ENCODE peak calls at places on chromosomes 3 and 15, in six cellular contexts. F, Y, T, Q, P and V are unnamed samples.

GRCh38 chr3:167657684-167658225 is 4.0 kb upstream of the WDR49 start:
- DNase-seq in F (no peak), Y (no peak), T (no peak), Q (no peak), P (no peak), V (no peak)

GRCh38 chr3:126888186-126888760 is 94.6 kb upstream of the PLXNA1 start:
- DNase-seq in F (no peak), Y (no peak), T (no peak), Q (no peak), P (no peak), V (no peak)

GRCh38 chr15:69906256-69907185 is 191.2 kb downstream of the TLE3 start:
- DNase-seq in F (no peak), Y (no peak), T (no peak), Q (no peak), P (no peak), V (no peak)

GRCh38 chr3:101623656-101624055 is 49.7 kb downstream of the PCNP start:
- DNase-seq in F (no peak), Y (no peak), T (no peak), Q (no peak), P (no peak), V (no peak)

GRCh38 chr3:11285471-11285870 is 13.3 kb downstream of the ATG7 start:
- DNase-seq in F (no peak), Y (no peak), T (peak), Q (no peak), P (no peak), V (no peak)

GRCh38 chr3:17747184-17747889 is 4.9 kb upstream of the TBC1D5 start:
- DNase-seq in F (no peak), Y (no peak), T (no peak), Q (peak), P (no peak), V (no peak)

GRCh38 chr15:87207945-87208580 is 1048.5 kb downstream of the NTRK3 start:
- DNase-seq in F (no peak), Y (peak), T (no peak), Q (no peak), P (no peak), V (no peak)

GRCh38 chr3:132268956-132269355 is 48.3 kb upstream of the ACP3 start:
- DNase-seq in F (no peak), Y (no peak), T (peak), Q (no peak), P (no peak), V (no peak)

GRCh38 chr15:85704720-85705119 is 90.0 kb downstream of the KLHL25 start:
- DNase-seq in F (no peak), Y (no peak), T (peak), Q (no peak), P (no peak), V (no peak)

GRCh38 chr3:117477214-117477755 is 767.7 kb downstream of the TUSC7 start:
- DNase-seq in F (no peak), Y (no peak), T (no peak), Q (no peak), P (no peak), V (no peak)

GRCh38 chr15:74631935-74632560 is 16.4 kb downstream of the CLK3 start:
- DNase-seq in F (no peak), Y (no peak), T (peak), Q (no peak), P (peak), V (peak)

GRCh38 chr15:73959012-73959581 is 32.8 kb downstream of the LOXL1 start:
- DNase-seq in F (no peak), Y (no peak), T (no peak), Q (no peak), P (no peak), V (no peak)

GRCh38 chr15:43187544-43188155 is 2.4 kb downstream of the CCNDBP1 start:
- DNase-seq in F (no peak), Y (no peak), T (peak), Q (no peak), P (no peak), V (no peak)

GRCh38 chr15:76987276-76987675 is 7.7 kb upstream of the PSTPIP1 start:
- DNase-seq in F (no peak), Y (no peak), T (no peak), Q (no peak), P (no peak), V (no peak)

GRCh38 chr3:142459929-142460328 is 12.1 kb upstream of the XRN1 start:
- DNase-seq in F (no peak), Y (no peak), T (peak), Q (no peak), P (no peak), V (no peak)

GRCh38 chr15:65583701-65584100 is 27.2 kb downstream of the INTS14 start:
- DNase-seq in F (no peak), Y (no peak), T (peak), Q (peak), P (no peak), V (peak)

GRCh38 chr3:160133757-160134156 is 91.5 kb upstream of the C3orf80 start:
- DNase-seq in F (peak), Y (no peak), T (no peak), Q (no peak), P (no peak), V (peak)

GRCh38 chr3:183375787-183376186 is 52.6 kb downstream of the MCF2L2 start:
- DNase-seq in F (peak), Y (no peak), T (no peak), Q (no peak), P (no peak), V (no peak)

GRCh38 chr15:79609501-79609900 is 177.4 kb downstream of the MINAR1 start:
- DNase-seq in F (no peak), Y (peak), T (no peak), Q (no peak), P (no peak), V (no peak)

GRCh38 chr3:30355622-30356021 is 250.8 kb upstream of the TGFBR2 start:
- DNase-seq in F (peak), Y (no peak), T (no peak), Q (no peak), P (no peak), V (no peak)

GRCh38 chr3:129929383-129929782 is 35.9 kb upstream of the TMCC1 start:
- DNase-seq in F (no peak), Y (no peak), T (no peak), Q (no peak), P (no peak), V (no peak)

GRCh38 chr3:187669675-187670504 is at the start of gene SST:
- DNase-seq in F (no peak), Y (peak), T (peak), Q (no peak), P (peak), V (peak)

GRCh38 chr15:67501177-67501835 is 19.6 kb upstream of the C15orf61 start:
- DNase-seq in F (no peak), Y (no peak), T (peak), Q (no peak), P (no peak), V (no peak)

GRCh38 chr3:64852738-64853137 is 164.9 kb upstream of the ADAMTS9 start:
- DNase-seq in F (no peak), Y (no peak), T (no peak), Q (no peak), P (no peak), V (no peak)

GRCh38 chr3:50166309-50167019 is 11.3 kb downstream of the SEMA3F start:
- DNase-seq in F (no peak), Y (no peak), T (no peak), Q (no peak), P (no peak), V (no peak)

GRCh38 chr3:24773798-24774197 is 279.1 kb upstream of the THRB start:
- DNase-seq in F (peak), Y (no peak), T (peak), Q (peak), P (peak), V (peak)

GRCh38 chr15:41821831-41822230 is 6.1 kb upstream of the JMJD7 start:
- DNase-seq in F (no peak), Y (no peak), T (no peak), Q (no peak), P (no peak), V (no peak)

GRCh38 chr3:30453364-30454039 is 152.9 kb upstream of the TGFBR2 start:
- DNase-seq in F (no peak), Y (no peak), T (peak), Q (no peak), P (no peak), V (peak)

GRCh38 chr3:183857863-183858262 is 26.8 kb downstream of the PARL start:
- DNase-seq in F (no peak), Y (no peak), T (peak), Q (no peak), P (no peak), V (no peak)

GRCh38 chr3:164741869-164742268 is 336.4 kb downstream of the SI start:
- DNase-seq in F (no peak), Y (no peak), T (no peak), Q (no peak), P (no peak), V (no peak)

DNA sequence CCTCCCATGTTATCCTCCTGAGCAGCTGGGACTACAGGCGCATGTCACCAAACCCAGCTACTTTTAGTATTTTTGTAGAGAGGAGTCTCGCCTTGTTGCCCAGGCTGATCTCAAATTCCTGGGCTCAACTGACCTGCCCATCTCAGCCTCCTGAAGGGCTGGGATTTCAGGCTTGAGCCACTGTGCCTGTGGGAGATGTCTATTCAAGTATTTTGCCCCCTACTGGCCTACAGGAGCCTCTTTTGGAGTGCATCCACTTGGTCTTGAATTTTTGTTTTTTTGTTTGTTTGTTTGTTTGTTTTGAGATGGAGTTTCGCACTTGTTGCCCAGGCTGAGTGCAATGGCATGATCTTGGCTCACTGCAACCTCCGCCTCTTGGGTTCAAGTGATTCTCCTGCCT is 3.2 kb upstream of the DHX30 start:
- DNase-seq in F (no peak), Y (no peak), T (no peak), Q (no peak), P (no peak), V (no peak)
- TF ChIP-seq CTCF in F (peak), Y (no peak), T (peak), Q (peak), P (no peak), V (peak)

GRCh38 chr15:62392411-62392810 is 227.3 kb upstream of the C2CD4B start:
- DNase-seq in F (no peak), Y (no peak), T (peak), Q (no peak), P (peak), V (peak)

GRCh38 chr15:62390793-62391543 is 225.9 kb upstream of the C2CD4B start:
- DNase-seq in F (no peak), Y (no peak), T (peak), Q (no peak), P (peak), V (peak)

GRCh38 chr15:62389887-62390792 is 225.1 kb upstream of the C2CD4B start:
- DNase-seq in F (peak), Y (no peak), T (peak), Q (no peak), P (peak), V (peak)

GRCh38 chr15:62393196-62393595 is 228.1 kb upstream of the C2CD4B start:
- DNase-seq in F (no peak), Y (no peak), T (no peak), Q (no peak), P (no peak), V (no peak)

DNA sequence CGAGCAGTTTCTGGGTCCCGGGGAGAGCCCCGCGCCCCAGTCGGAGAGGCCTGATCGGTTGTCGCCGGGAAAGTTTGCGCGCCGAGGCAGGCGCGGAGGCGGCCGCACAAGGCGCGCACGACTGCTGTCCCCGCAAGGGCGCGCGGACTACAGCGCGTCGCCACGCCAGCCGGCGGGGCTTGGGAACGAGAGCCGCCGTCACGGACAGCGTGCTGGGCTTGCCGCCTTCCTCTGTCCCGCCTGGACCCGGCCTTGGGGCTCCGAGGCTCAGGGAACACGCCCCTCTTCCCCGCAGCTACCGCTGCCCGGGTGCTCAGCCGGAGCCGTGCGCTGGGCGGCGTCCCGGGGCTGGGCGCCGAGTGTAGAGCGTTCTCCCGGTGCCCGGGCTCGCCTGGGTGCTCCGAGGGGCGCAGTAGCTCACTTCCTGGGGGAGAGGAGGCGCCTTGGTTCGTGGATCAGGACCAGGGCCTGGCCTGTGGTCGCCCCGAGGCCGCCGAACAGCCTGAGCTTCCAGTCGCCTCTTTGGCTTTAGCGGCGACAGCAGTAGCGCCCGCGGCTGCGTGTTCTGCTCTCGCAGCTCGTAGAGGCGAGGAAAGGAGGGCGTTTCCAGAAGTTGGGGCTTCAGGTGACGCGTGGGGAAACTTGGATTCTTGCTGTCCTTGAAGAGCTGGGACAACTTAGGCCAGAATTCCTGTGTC is 226.6 kb upstream of the C2CD4B start:
- DNase-seq in F (no peak), Y (no peak), T (peak), Q (no peak), P (peak), V (peak)
- TF ChIP-seq CTCF in F (no peak), Y (no peak), T (no peak), Q (no peak), P (peak), V (peak)

GRCh38 chr3:169911272-169911671 is at the start of gene SAMD7:
- DNase-seq in F (no peak), Y (no peak), T (no peak), Q (no peak), P (no peak), V (no peak)
- TF ChIP-seq CTCF in F (no peak), Y (no peak), T (no peak), Q (no peak), P (no peak), V (no peak)

GRCh38 chr3:150238043-150238802 is 169.9 kb upstream of the TSC22D2 start:
- DNase-seq in F (no peak), Y (no peak), T (no peak), Q (no peak), P (no peak), V (no peak)

GRCh38 chr3:150237490-150237889 is 170.6 kb upstream of the TSC22D2 start:
- DNase-seq in F (no peak), Y (no peak), T (peak), Q (no peak), P (no peak), V (no peak)

GRCh38 chr3:150239764-150240163 is 168.3 kb upstream of the TSC22D2 start:
- DNase-seq in F (no peak), Y (no peak), T (no peak), Q (no peak), P (no peak), V (no peak)

GRCh38 chr3:150240891-150241290 is 167.2 kb upstream of the TSC22D2 start:
- DNase-seq in F (no peak), Y (no peak), T (no peak), Q (no peak), P (no peak), V (no peak)

GRCh38 chr3:150238995-150239612 is 169.0 kb upstream of the TSC22D2 start:
- DNase-seq in F (no peak), Y (no peak), T (no peak), Q (no peak), P (no peak), V (no peak)
- TF ChIP-seq CTCF in F (no peak), Y (peak), T (peak), Q (peak), P (peak), V (peak)

GRCh38 chr15:46312133-46312740 is 677.4 kb downstream of the SQOR start:
- DNase-seq in F (peak), Y (no peak), T (peak), Q (peak), P (peak), V (peak)

GRCh38 chr15:46315540-46315939 is 680.7 kb downstream of the SQOR start:
- DNase-seq in F (no peak), Y (no peak), T (no peak), Q (no peak), P (no peak), V (no peak)

GRCh38 chr15:46304320-46304719 is 669.5 kb downstream of the SQOR start:
- DNase-seq in F (peak), Y (no peak), T (no peak), Q (no peak), P (no peak), V (peak)

DNA sequence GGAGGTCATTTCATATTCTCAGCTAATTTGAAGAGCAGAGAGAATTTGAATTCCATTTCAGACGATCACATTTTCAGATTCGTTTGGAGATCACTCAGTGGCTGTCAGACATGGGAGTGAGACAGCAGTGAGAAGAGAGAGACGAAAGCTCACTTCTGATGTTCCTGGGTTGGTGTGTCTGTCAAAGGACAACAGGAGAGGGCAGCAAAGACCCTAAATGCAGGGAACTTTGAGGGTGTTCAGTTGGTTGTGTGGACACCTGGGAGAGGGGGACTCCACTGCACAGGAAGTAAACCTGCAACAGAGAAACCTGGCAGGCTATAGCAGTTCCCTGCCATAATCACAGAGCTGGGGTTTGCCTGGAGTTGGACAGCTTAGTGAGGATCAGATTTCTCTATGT is 675.1 kb downstream of the SQOR start:
- DNase-seq in F (no peak), Y (no peak), T (no peak), Q (no peak), P (no peak), V (no peak)
- TF ChIP-seq CTCF in F (no peak), Y (no peak), T (no peak), Q (no peak), P (no peak), V (peak)

GRCh38 chr3:14836049-14836468 is 17.3 kb downstream of the FGD5 start:
- DNase-seq in F (no peak), Y (peak), T (peak), Q (no peak), P (peak), V (no peak)

GRCh38 chr3:14832975-14833722 is 14.4 kb downstream of the FGD5 start:
- DNase-seq in F (no peak), Y (no peak), T (no peak), Q (no peak), P (no peak), V (no peak)

GRCh38 chr3:14837188-14837587 is 18.4 kb downstream of the FGD5 start:
- DNase-seq in F (no peak), Y (no peak), T (no peak), Q (no peak), P (no peak), V (no peak)

GRCh38 chr3:14834121-14834520 is 15.4 kb downstream of the FGD5 start:
- DNase-seq in F (no peak), Y (no peak), T (no peak), Q (no peak), P (no peak), V (no peak)

GRCh38 chr3:14834807-14835466 is 16.2 kb downstream of the FGD5 start:
- DNase-seq in F (no peak), Y (no peak), T (no peak), Q (no peak), P (no peak), V (no peak)
- TF ChIP-seq CTCF in F (no peak), Y (no peak), T (no peak), Q (no peak), P (no peak), V (no peak)